ENCODE peak calls at places on chromosomes 13 and 19, in nine cellular contexts. G, O, E, U, B, P, T, M and C are unnamed samples.

GRCh38 chr13:21402586-21403307 is 56.4 kb downstream of the ZDHHC20 start:
- DNase-seq in T (no peak), O (no peak), U (no peak), P (peak), E (no peak), B (no peak), M (no peak), G (no peak), C (peak)

GRCh38 chr19:50795665-50796073 is 5.5 kb downstream of the ACP4 start:
- DNase-seq in B (no peak), T (no peak), E (no peak), G (no peak), P (no peak), O (no peak), M (no peak), U (no peak), C (no peak)

GRCh38 chr19:47324502-47324901 is 7.5 kb upstream of the C5AR2 start:
- DNase-seq in P (no peak), G (no peak), M (no peak), U (no peak), O (no peak), T (no peak), B (no peak), E (no peak), C (peak)

GRCh38 chr13:70297219-70297618 is 189.0 kb upstream of the KLHL1 start:
- DNase-seq in B (no peak), U (no peak), E (no peak), M (no peak), T (no peak), G (no peak), O (no peak), P (no peak), C (no peak)

GRCh38 chr13:24127116-24127631 is 33.3 kb upstream of the SPATA13 start:
- DNase-seq in G (peak), O (no peak), M (no peak), B (no peak), P (no peak), E (no peak), T (no peak), U (no peak), C (peak)

GRCh38 chr19:55345101-55345817 is 5.6 kb downstream of the KMT5C start:
- DNase-seq in P (no peak), E (no peak), O (no peak), B (no peak), G (no peak), T (no peak), M (no peak), U (no peak), C (no peak)

GRCh38 chr19:24033308-24033961 is 53.6 kb upstream of the ZNF254 start:
- DNase-seq in T (peak), G (peak), M (peak), B (peak), O (peak), E (peak), U (peak), P (peak), C (peak)

GRCh38 chr13:49097374-49097773 is 121.7 kb downstream of the FNDC3A start:
- DNase-seq in O (peak), B (no peak), T (no peak), U (no peak), M (no peak), G (no peak), P (peak), E (no peak), C (peak)

GRCh38 chr13:77448689-77449088 is 86.8 kb upstream of the SCEL start:
- DNase-seq in M (no peak), P (no peak), G (no peak), O (no peak), T (no peak), B (no peak), U (peak), E (no peak), C (no peak)

GRCh38 chr19:42290523-42291436 is 11.2 kb upstream of the PRR19 start:
- DNase-seq in G (no peak), B (peak), O (no peak), U (no peak), T (no peak), M (peak), P (no peak), E (no peak), C (no peak)

GRCh38 chr13:33547035-33547434 is 261.5 kb upstream of the STARD13 start:
- DNase-seq in B (no peak), P (peak), M (no peak), U (no peak), G (no peak), T (no peak), E (no peak), O (no peak), C (peak)

GRCh38 chr13:37667631-37668161 is 69.1 kb upstream of the POSTN start:
- DNase-seq in M (no peak), E (no peak), T (no peak), O (no peak), P (no peak), U (no peak), G (no peak), B (no peak), C (no peak)

GRCh38 chr19:29016926-29017760 is 195.8 kb downstream of the UQCRFS1 start:
- DNase-seq in O (no peak), B (no peak), E (no peak), T (peak), P (peak), U (no peak), M (no peak), G (no peak), C (no peak)

GRCh38 chr19:51706296-51706695 is 13.2 kb downstream of the SPACA6 start:
- DNase-seq in O (no peak), P (no peak), M (no peak), B (no peak), E (no peak), T (no peak), G (no peak), U (no peak), C (no peak)

GRCh38 chr13:46057251-46058015 is 4.9 kb upstream of the ZC3H13 start:
- DNase-seq in B (peak), T (no peak), O (no peak), G (no peak), P (peak), U (no peak), M (no peak), E (no peak), C (no peak)

GRCh38 chr13:28534210-28534609 is 39.3 kb upstream of the FLT1 start:
- DNase-seq in O (no peak), M (no peak), E (no peak), U (no peak), T (no peak), P (no peak), B (no peak), G (no peak), C (no peak)

GRCh38 chr13:50594276-50594970 is 249.1 kb downstream of the DLEU7 start:
- DNase-seq in T (no peak), P (no peak), E (no peak), U (peak), M (no peak), G (no peak), O (no peak), B (peak), C (no peak)

GRCh38 chr13:114136576-114136975 is 4.2 kb upstream of the RASA3 start:
- DNase-seq in E (no peak), M (no peak), G (no peak), P (no peak), T (no peak), O (no peak), B (no peak), U (peak), C (no peak)

GRCh38 chr19:33486936-33487793 is 34.4 kb downstream of the PEPD start:
- DNase-seq in T (no peak), O (no peak), E (no peak), P (no peak), M (no peak), B (no peak), G (no peak), U (no peak), C (no peak)

GRCh38 chr19:6718741-6719539 is 1.5 kb downstream of the C3 start:
- DNase-seq in U (peak), E (no peak), G (no peak), T (peak), B (peak), M (peak), P (peak), O (no peak), C (peak)

GRCh38 chr13:26015276-26015934 is 36.4 kb downstream of the SHISA2 start:
- DNase-seq in M (no peak), G (no peak), B (no peak), O (no peak), T (no peak), P (no peak), U (no peak), E (no peak), C (no peak)

GRCh38 chr19:15911599-15912237 is 13.8 kb upstream of the CYP4F2 start:
- DNase-seq in U (peak), E (peak), O (no peak), P (no peak), B (no peak), M (no peak), G (peak), T (no peak), C (no peak)

GRCh38 chr19:52742516-52742915 is 7.7 kb upstream of the ZNF611 start:
- DNase-seq in P (no peak), O (no peak), E (no peak), B (no peak), M (no peak), T (no peak), G (no peak), U (no peak), C (no peak)

GRCh38 chr19:55265173-55265572 is 6.4 kb upstream of the PPP6R1 start:
- DNase-seq in M (no peak), P (no peak), E (no peak), B (no peak), O (no peak), T (no peak), G (no peak), U (no peak), C (no peak)

DNA sequence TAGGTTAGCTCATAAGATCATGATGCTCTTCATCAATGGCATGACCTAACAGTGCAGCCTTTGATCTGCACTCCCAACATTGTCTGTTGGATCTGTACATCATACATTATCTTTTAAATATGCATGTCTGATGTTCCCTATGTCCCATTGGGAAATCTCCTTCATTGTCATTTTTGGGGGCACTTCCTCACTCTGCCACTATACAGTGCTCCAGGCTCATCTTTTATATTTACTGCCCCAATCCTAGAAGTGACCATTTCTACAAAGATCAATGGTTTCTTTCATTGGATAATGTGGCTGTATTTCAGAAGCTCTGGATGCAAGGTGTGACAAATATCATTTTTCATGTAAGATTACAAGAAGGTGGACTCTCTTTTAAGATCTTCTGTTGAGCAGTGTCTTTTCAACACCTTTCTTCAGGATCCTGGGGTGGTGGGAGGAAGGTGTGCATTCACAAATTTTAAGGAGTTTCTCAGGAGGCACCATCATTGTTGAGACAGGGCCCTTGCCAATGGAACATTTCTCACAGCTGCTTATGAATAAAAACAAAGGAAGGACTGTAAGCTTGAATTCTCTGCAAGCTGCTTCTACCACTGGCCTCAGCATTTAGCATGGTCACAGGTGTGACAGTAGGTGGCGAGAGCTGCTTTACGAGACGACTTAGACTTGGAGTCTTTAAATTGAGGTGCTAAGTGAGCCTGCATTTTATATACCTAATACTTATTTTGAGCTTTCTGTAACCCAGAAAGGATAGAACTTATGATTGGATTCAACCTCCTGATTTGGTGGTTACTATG is 403.0 kb downstream of the LMO7 start:
- DNase-seq in M (no peak), G (no peak), U (peak), O (no peak), T (no peak), E (no peak), B (no peak), P (no peak), C (peak)
- TF ChIP-seq CTCF in M (no peak), G (no peak), U (no peak), O (no peak), T (no peak), E (no peak), B (peak), P (no peak), C (peak)

DNA sequence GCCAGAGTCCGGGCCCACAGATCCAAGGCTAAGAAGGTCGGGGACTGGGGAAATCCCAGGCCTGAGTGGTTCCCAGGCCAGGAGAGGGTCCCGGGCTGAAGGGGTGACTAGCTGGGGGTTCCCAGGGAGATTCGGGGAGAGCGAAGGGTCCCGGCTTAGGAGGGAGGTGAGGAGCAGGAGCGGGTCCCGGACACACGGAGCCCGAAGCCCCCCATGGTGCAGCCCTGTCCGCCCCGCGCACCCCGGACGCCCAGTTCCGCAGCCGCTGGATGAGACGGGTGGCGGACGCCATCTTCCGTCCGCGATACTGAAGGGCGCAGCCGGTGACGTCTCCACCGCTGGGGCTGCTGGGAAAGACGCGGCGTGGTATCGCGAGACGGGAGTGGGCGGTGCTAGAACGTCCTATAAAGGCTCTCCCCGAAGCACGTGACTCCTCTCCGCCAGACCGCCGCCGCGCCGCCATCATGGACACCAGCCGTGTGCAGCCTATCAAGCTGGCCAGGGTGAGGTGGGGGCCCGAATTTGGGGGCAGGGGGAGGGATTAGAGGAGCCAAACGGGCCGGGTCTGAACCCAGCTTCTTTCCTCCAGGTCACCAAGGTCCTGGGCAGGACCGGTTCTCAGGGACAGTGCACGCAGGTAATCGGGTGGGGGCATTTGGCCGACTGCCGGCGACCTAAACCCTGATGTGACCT is at the start of the genes NDUFA7 and RPS28:
- DNase-seq in O (peak), B (peak), P (peak), U (peak), G (peak), T (peak), E (peak), M (peak), C (peak)
- TF ChIP-seq CTCF in O (peak), B (peak), P (no peak), U (no peak), G (no peak), T (no peak), E (peak), M (no peak), C (peak)

DNA sequence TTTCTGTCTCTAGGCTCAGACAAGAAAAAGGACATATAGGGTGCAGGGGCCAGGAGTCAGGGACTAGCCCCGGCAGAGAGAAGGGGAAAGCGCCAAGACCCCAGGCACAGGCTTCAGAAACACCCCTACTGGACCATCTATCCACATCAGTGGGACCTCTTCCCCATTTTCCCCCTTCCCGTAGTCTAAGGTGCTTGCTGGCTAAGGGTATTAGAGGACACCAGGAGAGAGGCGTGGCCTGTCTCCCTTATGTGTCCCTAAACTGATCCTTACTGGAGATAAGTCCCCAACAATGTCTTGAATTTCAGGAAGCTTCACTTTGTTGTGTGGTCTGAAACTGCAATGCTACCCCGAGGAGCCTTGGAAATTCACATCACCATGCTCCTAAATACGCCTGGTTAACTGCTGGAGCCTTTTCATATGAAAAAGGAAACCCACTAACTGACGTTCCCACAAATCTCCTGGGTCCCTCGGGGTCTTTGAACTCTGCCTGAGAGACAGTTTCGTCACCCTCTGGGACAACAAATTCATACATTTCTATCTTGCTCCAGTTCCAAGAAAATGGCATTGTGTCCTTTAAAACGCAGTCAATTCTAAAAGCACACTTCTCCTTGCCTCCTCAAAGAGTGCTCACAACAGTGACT is 197.7 kb downstream of the COL4A1 start:
- DNase-seq in M (no peak), B (no peak), G (no peak), U (no peak), T (no peak), P (no peak), E (no peak), O (no peak), C (no peak)
- TF ChIP-seq CTCF in M (no peak), B (no peak), G (no peak), U (no peak), T (no peak), P (no peak), E (no peak), O (no peak), C (no peak)

DNA sequence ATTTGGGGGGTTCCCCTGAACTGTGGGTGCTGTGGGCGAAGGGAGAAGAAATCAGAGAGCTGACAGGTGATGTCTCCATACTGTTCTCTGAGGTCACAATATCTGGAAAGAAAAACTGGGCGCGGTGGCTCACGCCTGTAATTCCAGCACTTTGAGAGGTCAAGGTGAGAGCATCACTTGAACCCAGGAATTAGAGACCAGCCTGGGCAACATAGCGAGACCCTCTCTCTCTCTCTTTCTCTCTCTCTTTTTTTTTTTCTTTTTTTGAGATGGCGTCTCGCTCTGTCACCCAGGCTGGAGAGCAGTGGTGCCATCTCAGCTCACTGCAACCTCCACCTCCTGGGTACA is 21.9 kb downstream of the IQCN start:
- DNase-seq in T (no peak), E (no peak), B (no peak), P (no peak), O (no peak), M (no peak), G (no peak), U (no peak), C (no peak)
- TF ChIP-seq CTCF in T (no peak), E (no peak), B (no peak), P (no peak), O (no peak), M (no peak), G (no peak), U (no peak), C (no peak)

GRCh38 chr19:13037718-13038117 is 42.4 kb downstream of the NFIX start:
- DNase-seq in E (no peak), U (no peak), G (no peak), P (no peak), B (no peak), M (no peak), O (no peak), T (no peak), C (no peak)

GRCh38 chr19:13039211-13039789 is 44.0 kb downstream of the NFIX start:
- DNase-seq in O (no peak), P (no peak), E (no peak), T (no peak), U (no peak), M (no peak), G (no peak), B (no peak), C (no peak)

GRCh38 chr19:13037161-13037560 is 41.9 kb downstream of the NFIX start:
- DNase-seq in E (no peak), P (peak), B (no peak), O (no peak), U (no peak), G (no peak), T (no peak), M (no peak), C (peak)

GRCh38 chr19:13040232-13040915 is 45.1 kb downstream of the NFIX start:
- DNase-seq in E (no peak), T (no peak), G (no peak), M (no peak), P (no peak), U (no peak), O (no peak), B (no peak), C (no peak)

DNA sequence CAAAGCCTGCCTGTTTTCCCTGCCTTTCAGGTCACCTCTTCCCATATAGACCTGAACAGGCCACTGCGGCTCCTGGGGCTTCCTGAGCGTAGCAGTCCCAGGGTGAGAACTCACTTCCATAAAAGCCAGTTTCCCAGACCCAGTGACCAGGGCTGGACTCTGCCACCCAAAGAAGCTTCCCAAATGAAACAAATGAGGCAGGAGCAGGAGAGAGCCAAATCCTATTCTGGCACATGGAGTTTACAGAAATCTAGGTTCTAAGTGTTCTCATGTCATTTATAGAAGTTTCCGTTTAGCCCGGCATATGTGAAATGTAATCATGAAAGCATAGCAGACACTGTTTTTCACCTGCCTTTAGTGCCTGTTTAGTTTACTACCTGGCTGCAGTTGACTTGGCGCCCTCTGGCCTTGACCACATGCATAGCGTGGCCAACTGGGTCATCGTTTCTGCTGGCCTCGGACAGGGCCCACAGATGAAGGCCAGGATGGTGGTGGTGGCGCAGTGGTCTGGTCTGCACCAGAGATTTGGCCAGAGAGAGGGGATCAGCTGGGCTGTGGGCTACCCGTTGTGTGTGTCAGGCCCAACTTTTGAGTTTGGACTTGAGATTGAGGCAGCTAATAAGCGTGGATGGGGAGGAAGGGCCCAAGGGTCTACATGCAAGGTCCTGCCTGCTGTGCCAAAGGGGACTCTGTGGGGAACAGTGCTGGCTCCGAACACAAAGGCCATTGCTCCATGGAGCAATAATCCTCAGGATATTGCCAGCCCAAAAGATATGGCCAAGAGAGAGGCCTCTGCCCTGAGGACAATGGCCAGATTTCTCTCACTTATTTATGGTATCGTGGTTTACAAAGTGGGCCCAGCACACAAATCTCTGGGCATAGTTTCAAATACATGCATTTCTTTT is 43.3 kb downstream of the NFIX start:
- DNase-seq in U (no peak), G (no peak), O (no peak), E (no peak), B (no peak), P (no peak), M (no peak), T (no peak), C (no peak)
- TF ChIP-seq CTCF in U (no peak), G (no peak), O (no peak), E (no peak), B (peak), P (no peak), M (no peak), T (no peak), C (peak)